ENCODE peak calls at places on chromosomes 3 and 15, in nine cellular contexts. One of them, this sample, is unnamed.

GRCh38 chr3:163327086-163327485 is 1751.2 kb downstream of the SI start:
- DNase-seq in pulmonary artery endothelial cell: no peak
- DNase-seq in HT-29: no peak
- DNase-seq in WTC11: no peak
- DNase-seq in amygdala: no peak
- DNase-seq in stimulated activated CD8-positive, alpha-beta memory T cell treated with anti-CD3 and anti-CD28 coated beads, Interleukin-15, amount 100 ng/mL, for 4 hours: no peak
- DNase-seq in EL: no peak
- DNase-seq in HepG2: no peak
- DNase-seq in GM23248: no peak
- DNase-seq in this sample: no peak

GRCh38 chr3:152474585-152474984 is 205.9 kb downstream of the MBNL1 start:
- DNase-seq in pulmonary artery endothelial cell: no peak
- DNase-seq in HT-29: peak
- DNase-seq in WTC11: no peak
- DNase-seq in amygdala: no peak
- DNase-seq in stimulated activated CD8-positive, alpha-beta memory T cell treated with anti-CD3 and anti-CD28 coated beads, Interleukin-15, amount 100 ng/mL, for 4 hours: no peak
- DNase-seq in EL: peak
- DNase-seq in HepG2: peak
- DNase-seq in GM23248: peak
- DNase-seq in this sample: peak

GRCh38 chr15:98799461-98799971 is 151.2 kb downstream of the IGF1R start:
- DNase-seq in pulmonary artery endothelial cell: no peak
- DNase-seq in HT-29: peak
- DNase-seq in WTC11: peak
- DNase-seq in amygdala: no peak
- DNase-seq in stimulated activated CD8-positive, alpha-beta memory T cell treated with anti-CD3 and anti-CD28 coated beads, Interleukin-15, amount 100 ng/mL, for 4 hours: no peak
- DNase-seq in EL: no peak
- DNase-seq in HepG2: peak
- DNase-seq in GM23248: peak
- DNase-seq in this sample: no peak

GRCh38 chr15:53808058-53808703 is 48.7 kb upstream of the WDR72 start:
- DNase-seq in pulmonary artery endothelial cell: no peak
- DNase-seq in HT-29: peak
- DNase-seq in WTC11: no peak
- DNase-seq in amygdala: no peak
- DNase-seq in stimulated activated CD8-positive, alpha-beta memory T cell treated with anti-CD3 and anti-CD28 coated beads, Interleukin-15, amount 100 ng/mL, for 4 hours: no peak
- DNase-seq in EL: no peak
- DNase-seq in HepG2: peak
- DNase-seq in GM23248: peak
- DNase-seq in this sample: no peak

GRCh38 chr15:98177950-98178848 is 217.7 kb downstream of the ARRDC4 start:
- DNase-seq in pulmonary artery endothelial cell: no peak
- DNase-seq in HT-29: peak
- DNase-seq in WTC11: peak
- DNase-seq in amygdala: no peak
- DNase-seq in stimulated activated CD8-positive, alpha-beta memory T cell treated with anti-CD3 and anti-CD28 coated beads, Interleukin-15, amount 100 ng/mL, for 4 hours: no peak
- DNase-seq in EL: peak
- DNase-seq in HepG2: peak
- DNase-seq in GM23248: peak
- DNase-seq in this sample: no peak

GRCh38 chr15:62983956-62984355 is 58.6 kb upstream of the TPM1 start:
- DNase-seq in pulmonary artery endothelial cell: no peak
- DNase-seq in HT-29: no peak
- DNase-seq in WTC11: no peak
- DNase-seq in amygdala: no peak
- DNase-seq in stimulated activated CD8-positive, alpha-beta memory T cell treated with anti-CD3 and anti-CD28 coated beads, Interleukin-15, amount 100 ng/mL, for 4 hours: no peak
- DNase-seq in EL: no peak
- DNase-seq in HepG2: no peak
- DNase-seq in GM23248: no peak
- DNase-seq in this sample: no peak

GRCh38 chr15:60993008-60993407 is 236.1 kb downstream of the RORA start:
- DNase-seq in pulmonary artery endothelial cell: no peak
- DNase-seq in HT-29: no peak
- DNase-seq in WTC11: no peak
- DNase-seq in amygdala: no peak
- DNase-seq in stimulated activated CD8-positive, alpha-beta memory T cell treated with anti-CD3 and anti-CD28 coated beads, Interleukin-15, amount 100 ng/mL, for 4 hours: no peak
- DNase-seq in EL: peak
- DNase-seq in HepG2: no peak
- DNase-seq in GM23248: peak
- DNase-seq in this sample: no peak

GRCh38 chr15:75049392-75049791 is 26.0 kb downstream of the PPCDC start:
- DNase-seq in pulmonary artery endothelial cell: no peak
- DNase-seq in HT-29: no peak
- DNase-seq in WTC11: no peak
- DNase-seq in amygdala: peak
- DNase-seq in stimulated activated CD8-positive, alpha-beta memory T cell treated with anti-CD3 and anti-CD28 coated beads, Interleukin-15, amount 100 ng/mL, for 4 hours: no peak
- DNase-seq in EL: no peak
- DNase-seq in HepG2: no peak
- DNase-seq in GM23248: no peak
- DNase-seq in this sample: no peak

GRCh38 chr3:17469954-17470353 is 272.5 kb downstream of the TBC1D5 start:
- DNase-seq in pulmonary artery endothelial cell: no peak
- DNase-seq in HT-29: no peak
- DNase-seq in WTC11: no peak
- DNase-seq in amygdala: no peak
- DNase-seq in stimulated activated CD8-positive, alpha-beta memory T cell treated with anti-CD3 and anti-CD28 coated beads, Interleukin-15, amount 100 ng/mL, for 4 hours: no peak
- DNase-seq in EL: no peak
- DNase-seq in HepG2: no peak
- DNase-seq in GM23248: no peak
- DNase-seq in this sample: no peak

GRCh38 chr3:135239485-135239884 is 444.4 kb downstream of the EPHB1 start:
- DNase-seq in pulmonary artery endothelial cell: no peak
- DNase-seq in HT-29: no peak
- DNase-seq in WTC11: no peak
- DNase-seq in amygdala: no peak
- DNase-seq in stimulated activated CD8-positive, alpha-beta memory T cell treated with anti-CD3 and anti-CD28 coated beads, Interleukin-15, amount 100 ng/mL, for 4 hours: no peak
- DNase-seq in EL: no peak
- DNase-seq in HepG2: no peak
- DNase-seq in GM23248: peak
- DNase-seq in this sample: no peak

GRCh38 chr3:4065080-4065479 is 238.1 kb upstream of the SETMAR start:
- DNase-seq in pulmonary artery endothelial cell: no peak
- DNase-seq in HT-29: no peak
- DNase-seq in WTC11: no peak
- DNase-seq in amygdala: no peak
- DNase-seq in stimulated activated CD8-positive, alpha-beta memory T cell treated with anti-CD3 and anti-CD28 coated beads, Interleukin-15, amount 100 ng/mL, for 4 hours: no peak
- DNase-seq in EL: no peak
- DNase-seq in HepG2: no peak
- DNase-seq in GM23248: no peak
- DNase-seq in this sample: no peak

GRCh38 chr15:73584699-73585420 is 48.3 kb downstream of the NPTN start:
- DNase-seq in pulmonary artery endothelial cell: no peak
- DNase-seq in HT-29: no peak
- DNase-seq in WTC11: no peak
- DNase-seq in amygdala: no peak
- DNase-seq in stimulated activated CD8-positive, alpha-beta memory T cell treated with anti-CD3 and anti-CD28 coated beads, Interleukin-15, amount 100 ng/mL, for 4 hours: no peak
- DNase-seq in EL: no peak
- DNase-seq in HepG2: no peak
- DNase-seq in GM23248: no peak
- DNase-seq in this sample: no peak

GRCh38 chr3:94532951-94533350 is 470.1 kb downstream of the NSUN3 start:
- DNase-seq in pulmonary artery endothelial cell: no peak
- DNase-seq in HT-29: no peak
- DNase-seq in WTC11: no peak
- DNase-seq in amygdala: no peak
- DNase-seq in stimulated activated CD8-positive, alpha-beta memory T cell treated with anti-CD3 and anti-CD28 coated beads, Interleukin-15, amount 100 ng/mL, for 4 hours: no peak
- DNase-seq in EL: no peak
- DNase-seq in HepG2: no peak
- DNase-seq in GM23248: no peak
- DNase-seq in this sample: no peak

GRCh38 chr3:192929146-192929545 is 11.5 kb upstream of the MB21D2 start:
- DNase-seq in pulmonary artery endothelial cell: no peak
- DNase-seq in HT-29: no peak
- DNase-seq in WTC11: no peak
- DNase-seq in amygdala: no peak
- DNase-seq in stimulated activated CD8-positive, alpha-beta memory T cell treated with anti-CD3 and anti-CD28 coated beads, Interleukin-15, amount 100 ng/mL, for 4 hours: no peak
- DNase-seq in EL: peak
- DNase-seq in HepG2: no peak
- DNase-seq in GM23248: peak
- DNase-seq in this sample: no peak

GRCh38 chr3:54773251-54773650 is 154.6 kb downstream of the LRTM1 start:
- DNase-seq in pulmonary artery endothelial cell: no peak
- DNase-seq in HT-29: no peak
- DNase-seq in WTC11: no peak
- DNase-seq in amygdala: no peak
- DNase-seq in stimulated activated CD8-positive, alpha-beta memory T cell treated with anti-CD3 and anti-CD28 coated beads, Interleukin-15, amount 100 ng/mL, for 4 hours: no peak
- DNase-seq in EL: peak
- DNase-seq in HepG2: no peak
- DNase-seq in GM23248: no peak
- DNase-seq in this sample: no peak

GRCh38 chr3:160374472-160374871 is 24.6 kb downstream of the IFT80 start:
- DNase-seq in pulmonary artery endothelial cell: no peak
- DNase-seq in HT-29: no peak
- DNase-seq in WTC11: no peak
- DNase-seq in amygdala: no peak
- DNase-seq in stimulated activated CD8-positive, alpha-beta memory T cell treated with anti-CD3 and anti-CD28 coated beads, Interleukin-15, amount 100 ng/mL, for 4 hours: no peak
- DNase-seq in EL: no peak
- DNase-seq in HepG2: no peak
- DNase-seq in GM23248: peak
- DNase-seq in this sample: no peak

GRCh38 chr3:18422972-18423371 is 2.2 kb downstream of the SATB1 start:
- DNase-seq in pulmonary artery endothelial cell: no peak
- DNase-seq in HT-29: no peak
- DNase-seq in WTC11: no peak
- DNase-seq in amygdala: no peak
- DNase-seq in stimulated activated CD8-positive, alpha-beta memory T cell treated with anti-CD3 and anti-CD28 coated beads, Interleukin-15, amount 100 ng/mL, for 4 hours: no peak
- DNase-seq in EL: no peak
- DNase-seq in HepG2: no peak
- DNase-seq in GM23248: peak
- DNase-seq in this sample: no peak

GRCh38 chr3:125431391-125431790 is 56.3 kb upstream of the ZNF148 start:
- DNase-seq in pulmonary artery endothelial cell: no peak
- DNase-seq in HT-29: no peak
- DNase-seq in WTC11: no peak
- DNase-seq in amygdala: no peak
- DNase-seq in stimulated activated CD8-positive, alpha-beta memory T cell treated with anti-CD3 and anti-CD28 coated beads, Interleukin-15, amount 100 ng/mL, for 4 hours: no peak
- DNase-seq in EL: peak
- DNase-seq in HepG2: no peak
- DNase-seq in GM23248: peak
- DNase-seq in this sample: no peak